ENCODE peak calls at places on chromosomes 11 and 22, in four cellular contexts. V is K562, M is GM12878, X is WTC11. W is an unnamed sample.

GRCh38 chr11:95108159-95108611 is 18.5 kb downstream of the ENDOD1 start:
- DNase-seq in M (no peak), X (no peak), V (no peak), W (no peak)

GRCh38 chr11:76670475-76671235 is at the start of gene LRRC32:
- DNase-seq in X (peak; percentile 57), M (no peak), V (peak; percentile 83), W (no peak)

GRCh38 chr22:37177221-37177620 is 10.8 kb downstream of the C1QTNF6 start:
- DNase-seq in V (no peak), X (no peak), M (no peak), W (no peak)

GRCh38 chr22:20438678-20439492 is 1.3 kb upstream of the SCARF2 start:
- DNase-seq in V (peak; percentile 88), X (peak; percentile 54), M (no peak), W (peak; percentile 37)

GRCh38 chr11:115462004-115462541 is 42.1 kb downstream of the CADM1 start:
- DNase-seq in V (no peak), X (no peak), M (no peak), W (no peak)

GRCh38 chr22:41237707-41238569 is 2.8 kb downstream of the CHADL start:
- DNase-seq in X (peak; percentile 93), V (no peak), M (peak; percentile 21), W (no peak)

GRCh38 chr11:35605691-35606090 is 12.6 kb upstream of the FJX1 start:
- DNase-seq in M (no peak), V (no peak), X (no peak), W (no peak)

GRCh38 chr11:132055296-132055695 is 684.9 kb downstream of the NTM start:
- DNase-seq in V (no peak), M (no peak), X (no peak), W (no peak)

GRCh38 chr11:26753738-26754504 is 32.1 kb upstream of the SLC5A12 start:
- DNase-seq in X (peak; percentile 37), M (no peak), V (peak; percentile 8), W (peak; percentile 56)

GRCh38 chr11:48052183-48053040 is 72.1 kb downstream of the PTPRJ start:
- DNase-seq in M (no peak), V (no peak), X (peak; percentile 58), W (no peak)

GRCh38 chr11:10294289-10294953 is 402 bp upstream of the SBF2 start:
- DNase-seq in X (peak; percentile 44), M (no peak), V (no peak), W (no peak)

GRCh38 chr11:122649133-122649532 is 6.4 kb upstream of the UBASH3B start:
- DNase-seq in M (no peak), V (no peak), X (no peak), W (no peak)

GRCh38 chr22:38467904-38468760 is at the start of gene KDELR3:
- DNase-seq in V (peak; percentile 93), X (peak; percentile 44), M (no peak), W (no peak)

GRCh38 chr11:5690736-5691135 is 1.1 kb downstream of the TRIM22 start:
- DNase-seq in V (no peak), X (no peak), M (no peak), W (no peak)

GRCh38 chr11:69166186-69167115 is 10.7 kb downstream of the SMIM38 start:
- DNase-seq in V (peak; percentile 34), M (peak; percentile 75), X (no peak), W (peak; percentile 50)

GRCh38 chr22:49753961-49754673 is 73.6 kb downstream of the BRD1 start:
- DNase-seq in M (no peak), X (peak; percentile 9), V (no peak), W (no peak)

GRCh38 chr11:89498845-89499448 is 7.8 kb upstream of the NOX4 start:
- DNase-seq in M (no peak), V (peak; percentile 13), X (peak; percentile 37), W (peak; percentile 8)

DNA sequence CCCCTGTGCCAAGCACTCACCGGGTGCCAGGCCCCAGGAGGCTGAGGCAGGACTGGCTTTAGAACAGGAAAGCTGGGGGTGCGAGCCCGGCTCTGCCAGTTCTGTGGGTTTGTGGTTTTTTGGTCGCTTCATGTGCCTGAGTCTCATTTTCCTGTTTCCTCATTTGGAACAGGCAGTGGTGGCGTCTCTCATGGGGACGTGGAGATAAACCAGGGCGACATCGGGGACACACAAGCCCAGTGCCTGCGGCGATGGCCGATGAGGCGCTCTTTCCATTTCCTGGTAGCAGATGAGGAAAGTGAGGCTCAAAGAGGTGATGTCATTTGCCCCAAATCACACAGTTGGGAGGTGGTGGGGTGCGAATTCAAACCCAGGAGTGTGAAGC is 20.8 kb upstream of the CHKA start:
- DNase-seq in X (no peak), M (no peak), V (no peak), W (no peak)
- TF ChIP-seq CBFB in X (no peak), M (no peak), V (no peak), W (no peak)

DNA sequence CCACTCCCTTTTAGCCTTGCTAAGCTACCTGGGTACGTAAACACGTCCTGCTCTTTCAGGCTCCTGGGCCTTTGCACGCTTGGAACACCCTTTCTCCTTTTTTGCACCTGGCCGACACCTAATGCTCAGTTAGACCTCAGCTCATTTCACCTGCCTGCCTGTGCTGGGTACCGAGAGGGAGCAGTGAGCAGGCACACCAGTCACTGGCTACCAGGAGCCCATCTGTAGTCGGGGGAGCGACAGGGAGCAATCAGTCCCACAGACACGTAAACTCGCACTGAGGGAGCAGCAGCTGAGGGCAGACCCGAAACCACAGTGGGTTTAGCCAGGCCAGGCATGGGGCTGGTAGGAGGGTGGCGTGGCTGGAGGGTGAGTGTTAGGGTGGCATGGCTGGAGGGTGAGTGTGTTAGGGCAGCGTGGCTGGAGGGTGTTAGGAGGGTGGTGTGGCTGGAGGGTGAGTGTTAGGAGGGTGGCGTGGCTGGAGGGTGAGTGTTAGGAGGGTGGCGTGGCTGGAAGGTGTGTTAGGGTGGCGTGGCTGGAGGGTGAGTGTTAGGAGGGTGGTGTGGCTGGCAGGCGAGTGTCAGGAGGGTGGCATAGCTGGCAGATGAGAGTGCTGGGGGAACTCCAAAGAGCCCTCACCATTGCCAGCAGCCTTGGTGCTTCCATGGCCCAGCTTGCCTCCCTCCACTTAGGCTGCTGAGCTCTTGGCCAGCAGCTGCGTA is 6.4 kb upstream of the GTSE1 start:
- DNase-seq in X (no peak), V (no peak), M (no peak), W (no peak)
- TF ChIP-seq CBFB in X (no peak), V (no peak), M (no peak), W (no peak)

DNA sequence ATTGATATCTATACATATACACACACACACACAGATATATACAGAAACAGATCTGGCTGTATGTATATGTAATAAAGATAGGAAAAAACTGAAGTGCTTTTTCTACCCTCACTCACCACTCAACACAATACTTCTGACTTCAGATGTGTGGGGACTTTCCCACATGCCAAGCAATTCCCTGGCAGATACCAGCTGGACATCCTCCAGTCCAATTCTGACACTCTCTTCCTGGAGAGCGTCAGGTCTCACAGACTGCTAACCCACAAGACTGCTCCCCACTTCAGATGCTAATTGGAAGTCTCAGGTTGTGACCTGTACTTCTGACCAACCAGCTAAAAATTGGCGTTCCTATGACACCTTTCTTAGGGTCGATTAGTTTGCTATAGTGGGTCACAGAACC is 140.6 kb downstream of the ATG16L2 start:
- DNase-seq in X (no peak), M (peak; percentile 41), V (no peak), W (no peak)
- TF ChIP-seq CBFB in X (no peak), M (no peak), V (no peak), W (no peak)

GRCh38 chr11:109914809-109915653 is 178.2 kb upstream of the ZC3H12C start:
- DNase-seq in V (no peak), M (no peak), X (no peak), W (no peak)

GRCh38 chr11:109914038-109914437 is 179.2 kb upstream of the ZC3H12C start:
- DNase-seq in V (no peak), M (no peak), X (no peak), W (no peak)

DNA sequence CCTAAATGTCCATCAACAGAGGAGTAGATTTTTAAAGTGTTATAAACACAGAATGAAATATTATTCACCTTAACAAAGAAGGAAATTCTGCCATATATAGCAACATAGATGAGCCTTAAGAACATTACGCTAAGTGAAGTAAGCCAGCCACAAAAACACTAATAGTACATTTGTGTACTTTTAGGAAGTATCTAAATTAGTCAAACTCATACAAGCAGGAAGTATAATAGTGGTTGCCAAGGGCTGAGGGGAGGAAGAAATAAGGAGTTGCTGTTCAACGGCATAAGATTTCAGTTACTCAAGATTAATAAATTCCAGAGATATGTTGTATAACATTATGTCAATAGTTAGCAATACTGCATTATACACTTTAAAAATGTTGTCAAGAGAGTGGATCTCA is 181.7 kb upstream of the ZC3H12C start:
- DNase-seq in X (no peak), V (no peak), M (no peak), W (no peak)
- TF ChIP-seq CBFB in X (no peak), V (no peak), M (no peak), W (no peak)